ENCODE peak calls at places on chromosome 1, in six cellular contexts. E, B, C, T, M and Y are unnamed samples.

GRCh38 chr1:14952626-14953314 is 200.8 kb upstream of the TMEM51 start:
- DNase-seq in E (no peak), B (no peak), C (no peak), T (peak), M (no peak), Y (no peak)

GRCh38 chr1:209937996-209938959 is at the start of gene SYT14:
- DNase-seq in E (no peak), B (peak), C (peak), T (peak), M (peak), Y (peak)

GRCh38 chr1:66154394-66154793 is 361.7 kb downstream of the PDE4B start:
- DNase-seq in E (no peak), B (no peak), C (no peak), T (no peak), M (no peak), Y (no peak)

GRCh38 chr1:35555212-35555584 is 2.0 kb downstream of the KIAA0319L start:
- DNase-seq in E (no peak), B (no peak), C (peak), T (no peak), M (no peak), Y (no peak)

GRCh38 chr1:165883056-165883455 is 55.6 kb downstream of the UCK2 start:
- DNase-seq in E (no peak), B (no peak), C (no peak), T (peak), M (no peak), Y (no peak)

GRCh38 chr1:84936116-84936810 is 43.3 kb upstream of the LPAR3 start:
- DNase-seq in E (no peak), B (peak), C (peak), T (peak), M (peak), Y (peak)

GRCh38 chr1:211879475-211879874 is 48.9 kb upstream of the LPGAT1 start:
- DNase-seq in E (no peak), B (no peak), C (no peak), T (no peak), M (no peak), Y (no peak)

GRCh38 chr1:232978827-232979226 is 28.4 kb downstream of the NTPCR start:
- DNase-seq in E (no peak), B (no peak), C (no peak), T (no peak), M (no peak), Y (no peak)

GRCh38 chr1:3020263-3020909 is 881 bp upstream of the ACTRT2 start:
- DNase-seq in E (peak), B (no peak), C (no peak), T (no peak), M (no peak), Y (no peak)

GRCh38 chr1:185325413-185325812 is 8.4 kb upstream of the IVNS1ABP start:
- DNase-seq in E (no peak), B (no peak), C (no peak), T (peak), M (no peak), Y (no peak)

GRCh38 chr1:89870998-89871397 is 50.2 kb downstream of the LRRC8D start:
- DNase-seq in E (no peak), B (no peak), C (no peak), T (no peak), M (no peak), Y (no peak)

GRCh38 chr1:39631361-39632331 is 7.8 kb downstream of the HEYL start:
- DNase-seq in E (no peak), B (no peak), C (no peak), T (no peak), M (no peak), Y (no peak)

GRCh38 chr1:167634435-167634834 is 4.4 kb downstream of the RCSD1 start:
- DNase-seq in E (no peak), B (no peak), C (no peak), T (no peak), M (no peak), Y (no peak)

GRCh38 chr1:228372183-228373003 is 34.2 kb downstream of the TRIM11 start:
- DNase-seq in E (peak), B (no peak), C (no peak), T (no peak), M (no peak), Y (no peak)